ENCODE peak calls at places on chromosomes 3 and 15, in five cellular contexts. I, U, Z, K and F are unnamed samples.

GRCh38 chr3:146953523-146954125 is 348.5 kb upstream of the PLSCR5 start:
- DNase-seq in I (no peak), U (no peak), Z (no peak), K (peak), F (no peak)

GRCh38 chr3:64988188-64988587 is 300.4 kb upstream of the ADAMTS9 start:
- DNase-seq in I (no peak), U (no peak), Z (no peak), K (peak), F (no peak)

GRCh38 chr15:25829075-25829474 is 34.1 kb downstream of the ATP10A start:
- DNase-seq in I (no peak), U (no peak), Z (no peak), K (peak), F (no peak)

GRCh38 chr15:40430271-40430805 is 10.4 kb upstream of the BAHD1 start:
- DNase-seq in I (no peak), U (peak), Z (peak), K (peak), F (peak)

GRCh38 chr15:23734856-23735255 is 47.8 kb upstream of the NDN start:
- DNase-seq in I (no peak), U (no peak), Z (no peak), K (no peak), F (no peak)

GRCh38 chr3:65605876-65606432 is 432.8 kb downstream of the MAGI1 start:
- DNase-seq in I (no peak), U (peak), Z (no peak), K (peak), F (no peak)

GRCh38 chr3:171103185-171103584 is 76.7 kb upstream of the SLC2A2 start:
- DNase-seq in I (no peak), U (no peak), Z (no peak), K (no peak), F (no peak)

GRCh38 chr3:2713923-2714322 is 396.3 kb downstream of the IL5RA start:
- DNase-seq in I (no peak), U (no peak), Z (peak), K (no peak), F (no peak)

GRCh38 chr3:8622873-8623725 is 21.5 kb downstream of the SSUH2 start:
- DNase-seq in I (no peak), U (peak), Z (peak), K (peak), F (peak)

GRCh38 chr15:80840173-80841130 is 61.3 kb downstream of the CEMIP start:
- DNase-seq in I (no peak), U (no peak), Z (no peak), K (no peak), F (no peak)

GRCh38 chr3:125480656-125481374 is 39.2 kb downstream of the SNX4 start:
- DNase-seq in I (no peak), U (no peak), Z (no peak), K (peak), F (no peak)

GRCh38 chr15:61099030-61099800 is 129.9 kb downstream of the RORA start:
- DNase-seq in I (no peak), U (no peak), Z (no peak), K (no peak), F (no peak)

GRCh38 chr3:18258492-18258891 is 166.6 kb downstream of the SATB1 start:
- DNase-seq in I (no peak), U (no peak), Z (no peak), K (no peak), F (no peak)

GRCh38 chr3:87801409-87801808 is 257.4 kb downstream of the CGGBP1 start:
- DNase-seq in I (no peak), U (no peak), Z (peak), K (no peak), F (no peak)

GRCh38 chr3:53708001-53708621 is 138.1 kb downstream of the CHDH start:
- DNase-seq in I (no peak), U (no peak), Z (no peak), K (no peak), F (no peak)

GRCh38 chr3:152190636-152191183 is 78.0 kb upstream of the MBNL1 start:
- DNase-seq in I (no peak), U (no peak), Z (no peak), K (no peak), F (no peak)

GRCh38 chr15:67146214-67146613 is 80.8 kb downstream of the SMAD3 start:
- DNase-seq in I (no peak), U (peak), Z (no peak), K (peak), F (peak)

GRCh38 chr3:135084976-135085375 is 289.9 kb downstream of the EPHB1 start:
- DNase-seq in I (no peak), U (no peak), Z (no peak), K (no peak), F (no peak)

GRCh38 chr15:56038015-56038414 is 44.6 kb upstream of the NEDD4 start:
- DNase-seq in I (no peak), U (no peak), Z (no peak), K (peak), F (no peak)

GRCh38 chr3:33440578-33441321 is 545 bp upstream of the UBP1 start:
- DNase-seq in I (peak), U (peak), Z (peak), K (peak), F (no peak)

GRCh38 chr3:123412076-123412475 is 36.8 kb downstream of the ADCY5 start:
- DNase-seq in I (no peak), U (no peak), Z (peak), K (no peak), F (no peak)

GRCh38 chr15:92322566-92323355 is 70.9 kb upstream of the ST8SIA2 start:
- DNase-seq in I (no peak), U (no peak), Z (no peak), K (no peak), F (no peak)

GRCh38 chr3:46994801-46995731 is 15.6 kb downstream of the NBEAL2 start:
- DNase-seq in I (no peak), U (no peak), Z (no peak), K (no peak), F (no peak)

GRCh38 chr15:76626611-76627010 is 278.5 kb downstream of the SCAPER start:
- DNase-seq in I (no peak), U (no peak), Z (no peak), K (no peak), F (no peak)

GRCh38 chr3:95815828-95816227 is 998.6 kb upstream of the EPHA6 start:
- DNase-seq in I (no peak), U (peak), Z (no peak), K (no peak), F (no peak)

GRCh38 chr15:40282870-40283614 is at the start of gene ANKRD63:
- DNase-seq in I (no peak), U (peak), Z (peak), K (no peak), F (peak)

GRCh38 chr15:48336940-48337339 is 5.7 kb downstream of the DUT start:
- DNase-seq in I (no peak), U (peak), Z (peak), K (no peak), F (no peak)

GRCh38 chr3:36606871-36607765 is 157.2 kb downstream of the DCLK3 start:
- DNase-seq in I (no peak), U (no peak), Z (no peak), K (no peak), F (no peak)

GRCh38 chr3:7188551-7188950 is 327.6 kb downstream of the GRM7 start:
- DNase-seq in I (no peak), U (no peak), Z (no peak), K (no peak), F (no peak)

GRCh38 chr3:179046497-179047353 is 24.9 kb downstream of the ZMAT3 start:
- DNase-seq in I (no peak), U (no peak), Z (no peak), K (peak), F (no peak)

DNA sequence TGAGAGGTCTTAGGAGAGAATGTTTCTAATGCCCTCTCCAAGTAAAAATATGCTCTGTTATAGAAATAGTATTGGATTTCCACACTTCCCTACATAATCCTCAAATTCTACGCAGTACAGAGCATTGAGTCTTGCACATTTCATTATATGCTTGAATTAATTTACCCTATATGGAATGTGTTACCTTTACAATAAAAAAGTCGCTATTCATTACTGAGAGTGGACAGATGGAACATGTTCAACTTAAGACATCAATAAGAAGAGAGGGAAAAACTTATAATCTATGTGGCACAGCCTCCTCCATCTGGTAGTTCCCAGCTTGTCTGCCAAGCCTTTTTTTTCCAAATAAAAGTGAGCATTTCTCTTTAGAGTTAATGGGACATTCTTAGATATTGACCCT is 417.9 kb downstream of the MECOM start:
- DNase-seq in I (no peak), U (no peak), Z (no peak), K (no peak), F (no peak)
- H3K4me3 ChIP-seq in I (no peak), U (no peak), Z (no peak), K (no peak), F (no peak)

DNA sequence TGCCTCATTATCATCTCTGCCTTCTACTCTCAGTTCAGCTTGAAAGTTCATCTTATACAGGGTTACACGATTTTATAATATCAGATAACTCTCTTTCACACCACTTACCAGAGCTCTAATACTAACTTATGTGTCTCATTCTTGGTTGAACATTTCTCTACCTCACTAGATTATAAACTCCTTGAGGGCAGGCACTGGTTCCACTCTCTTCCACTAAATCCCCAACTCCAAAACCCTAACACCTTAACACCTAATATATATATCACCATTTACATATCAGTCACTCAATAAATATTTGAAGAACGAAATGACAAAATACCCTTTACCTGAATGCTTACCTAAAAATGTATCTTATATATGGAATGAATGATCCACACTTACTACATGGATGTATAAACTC is 977.2 kb downstream of the FHIT start:
- DNase-seq in I (no peak), U (no peak), Z (no peak), K (no peak), F (no peak)
- TF ChIP-seq CTCF in I (no peak), U (no peak), Z (no peak), K (no peak), F (no peak)

DNA sequence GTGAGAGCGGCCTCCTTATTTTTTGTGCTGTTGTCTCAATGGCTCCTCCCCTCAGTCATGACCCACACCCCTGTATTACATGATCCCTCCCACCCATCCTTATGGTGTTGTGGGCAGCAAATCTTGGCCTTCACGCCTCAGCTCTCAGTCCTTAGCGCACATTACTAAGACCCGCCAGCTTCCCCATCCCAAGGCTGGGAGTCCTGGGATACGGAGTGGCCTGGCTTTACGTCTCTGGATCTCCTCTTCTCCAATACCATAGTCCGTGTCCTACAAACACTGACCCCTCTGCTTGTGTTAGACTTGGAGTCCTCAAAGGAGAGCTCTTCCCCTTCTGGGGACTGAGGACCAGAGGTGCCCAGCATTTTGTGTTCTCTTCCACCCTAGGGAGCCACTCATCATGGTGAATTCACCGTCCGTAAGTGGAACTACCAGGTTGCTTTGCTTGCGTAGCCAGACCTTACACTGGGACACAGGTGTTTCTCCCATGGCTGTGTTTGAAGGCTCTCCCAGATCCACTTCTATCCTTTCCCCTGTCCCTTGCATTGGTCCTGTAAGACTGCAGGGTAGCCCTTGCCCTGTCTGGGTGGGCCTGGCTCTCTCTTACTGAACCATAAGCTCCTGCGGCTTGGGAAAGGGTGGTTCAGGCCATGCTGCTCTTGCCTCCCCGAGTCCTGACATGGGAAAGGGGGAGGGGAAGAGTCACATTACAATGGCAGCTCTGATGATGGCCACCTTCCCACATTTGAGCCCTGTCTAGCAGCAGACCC is 13.6 kb downstream of the GRM2 start:
- DNase-seq in I (no peak), U (no peak), Z (no peak), K (no peak), F (no peak)
- H3K4me3 ChIP-seq in I (no peak), U (no peak), Z (no peak), K (no peak), F (no peak)

GRCh38 chr3:186990878-186991308 is 60.6 kb downstream of the ST6GAL1 start:
- DNase-seq in I (no peak), U (peak), Z (no peak), K (no peak), F (no peak)
- TF ChIP-seq CTCF in I (no peak), U (no peak), Z (no peak), K (no peak), F (no peak)

GRCh38 chr3:119663885-119664284 is 3.5 kb upstream of the POPDC2 start:
- DNase-seq in I (no peak), U (peak), Z (no peak), K (peak), F (no peak)
- H3K4me3 ChIP-seq in I (no peak), U (peak), Z (no peak), K (no peak), F (no peak)

GRCh38 chr3:197753263-197753662 is 3.6 kb downstream of the FYTTD1 start:
- DNase-seq in I (no peak), U (peak), Z (no peak), K (no peak), F (no peak)
- TF ChIP-seq CTCF in I (no peak), U (no peak), Z (no peak), K (no peak), F (no peak)